ENCODE peak calls at places on chromosome 2, in four cellular contexts. F is IMR-90, S is GM12878, E is K562. Z is an unnamed sample.
A peak's percentile ranks its signal among the peaks of the same experiment; 100 is the strongest.

GRCh38 chr2:218010838-218011616 is 8.2 kb upstream of the TNS1 start:
- DNase-seq in F (no peak), S (no peak), E (no peak), Z (no peak)

GRCh38 chr2:47651296-47651695 is 131.6 kb upstream of the MSH6 start:
- DNase-seq in F (no peak), S (no peak), E (no peak), Z (no peak)

GRCh38 chr2:190599073-190599472 is 49.8 kb upstream of the NAB1 start:
- DNase-seq in F (no peak), S (no peak), E (no peak), Z (no peak)

GRCh38 chr2:209938906-209939305 is 63.5 kb upstream of the RPE start:
- DNase-seq in F (no peak), S (no peak), E (no peak), Z (no peak)

GRCh38 chr2:40038646-40039045 is 259.6 kb upstream of the THUMPD2 start:
- DNase-seq in F (peak; percentile 54), S (no peak), E (no peak), Z (no peak)

GRCh38 chr2:24382363-24383021 is 22.2 kb upstream of the ITSN2 start:
- DNase-seq in F (peak; percentile 65), S (no peak), E (peak; percentile 77), Z (peak; percentile 79)

GRCh38 chr2:14524041-14524802 is 108.3 kb upstream of the LRATD1 start:
- DNase-seq in F (peak; percentile 89), S (no peak), E (no peak), Z (no peak)

GRCh38 chr2:23375448-23375847 is 9.5 kb upstream of the KLHL29 start:
- DNase-seq in F (peak; percentile 24), S (no peak), E (peak; percentile 45), Z (peak; percentile 58)

GRCh38 chr2:61335226-61335625 is 135.7 kb downstream of the USP34 start:
- DNase-seq in F (no peak), S (no peak), E (no peak), Z (no peak)

GRCh38 chr2:114464961-114465706 is 22.7 kb downstream of the DPP10 start:
- DNase-seq in F (no peak), S (no peak), E (no peak), Z (no peak)

GRCh38 chr2:66507673-66508127 is 72.8 kb downstream of the MEIS1 start:
- DNase-seq in F (no peak), S (no peak), E (no peak), Z (no peak)

DNA sequence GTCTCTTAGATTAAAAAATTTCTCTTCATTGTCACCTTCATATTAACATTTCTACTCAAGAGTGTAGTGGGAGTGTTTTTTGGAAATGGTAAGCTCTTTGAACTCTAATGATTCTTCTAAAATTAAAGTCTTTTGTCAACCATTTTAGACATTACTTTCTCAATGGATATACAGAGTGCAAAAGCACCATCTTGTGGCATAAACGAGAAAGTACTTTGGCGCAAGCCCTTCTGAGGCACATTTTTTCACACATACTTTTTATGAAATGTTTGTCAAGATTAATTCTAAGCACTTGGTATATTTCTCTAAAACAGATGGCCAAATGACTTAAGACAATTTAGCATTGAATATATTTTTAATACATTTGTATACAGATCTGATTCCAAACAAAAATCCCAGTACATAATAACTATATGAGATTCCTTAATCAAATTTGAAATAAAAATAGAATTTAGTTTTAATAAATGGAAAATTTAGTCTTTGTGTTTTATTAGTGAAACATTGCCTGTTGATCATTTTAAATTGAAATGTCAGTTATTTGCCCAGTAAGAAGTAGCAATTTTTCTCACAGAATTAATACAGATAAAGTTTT is 63.3 kb upstream of the GALNT5 start:
- DNase-seq in F (peak; percentile 72), S (no peak), E (peak; percentile 62), Z (peak; percentile 20)
- TF ChIP-seq RCOR1 in F (no peak), S (no peak), E (no peak), Z (no peak)

DNA sequence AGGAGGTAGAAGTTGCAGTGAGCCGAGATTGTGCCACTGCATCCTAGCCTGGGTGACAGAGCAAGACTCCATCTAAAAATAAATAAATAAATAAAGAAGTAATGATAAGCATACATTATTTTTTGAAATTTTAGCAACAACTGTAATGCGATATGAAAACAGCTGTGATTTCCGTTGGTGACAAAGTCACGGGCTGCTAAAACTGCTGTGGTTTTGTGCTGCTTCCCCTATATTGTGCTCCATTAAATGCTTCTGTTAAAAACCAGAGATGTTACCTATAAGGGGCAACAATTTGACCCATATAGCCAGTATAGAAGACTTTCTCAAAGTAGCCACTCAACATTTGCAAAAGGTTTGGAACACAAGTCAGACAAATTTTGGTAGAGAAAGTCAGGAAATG is 8.3 kb downstream of the TRIM54 start:
- DNase-seq in F (no peak), S (no peak), E (no peak), Z (no peak)
- TF ChIP-seq ELK1 in F (no peak), S (no peak), E (no peak), Z (no peak)

GRCh38 chr2:230795856-230796255 is 68.9 kb upstream of the ITM2C start:
- DNase-seq in F (no peak), S (no peak), E (no peak), Z (no peak)
- H3K27ac ChIP-seq in F (peak overlapping the region; percentile 82), S (no peak overlapping the region), E (no peak overlapping the region), Z (no peak overlapping the region)

GRCh38 chr2:65383571-65384488 is 48.6 kb downstream of the SPRED2 start:
- DNase-seq in F (peak; percentile 56), S (no peak), E (no peak), Z (no peak)

GRCh38 chr2:65380243-65380642 is 52.2 kb downstream of the SPRED2 start:
- DNase-seq in F (no peak), S (no peak), E (no peak), Z (no peak)

GRCh38 chr2:65382323-65382722 is 50.1 kb downstream of the SPRED2 start:
- DNase-seq in F (no peak), S (no peak), E (no peak), Z (no peak)

GRCh38 chr2:65381607-65382032 is 50.8 kb downstream of the SPRED2 start:
- DNase-seq in F (no peak), S (no peak), E (no peak), Z (no peak)

GRCh38 chr2:65382776-65383357 is 49.5 kb downstream of the SPRED2 start:
- DNase-seq in F (peak; percentile 98), S (no peak), E (peak; percentile 87), Z (peak; percentile 44)
- TF ChIP-seq RCOR1 in F (peak; percentile 77), S (no peak), E (peak; percentile 73), Z (no peak)

GRCh38 chr2:41906325-41906700 is 141.5 kb upstream of the PKDCC start:
- DNase-seq in F (peak; percentile 88), S (no peak), E (no peak), Z (no peak)

GRCh38 chr2:41907716-41908328 is 140.0 kb upstream of the PKDCC start:
- DNase-seq in F (peak; percentile 16), S (no peak), E (peak; percentile 54), Z (no peak)

GRCh38 chr2:41908349-41908748 is 139.5 kb upstream of the PKDCC start:
- DNase-seq in F (no peak), S (no peak), E (no peak), Z (no peak)

GRCh38 chr2:41905597-41906324 is 142.1 kb upstream of the PKDCC start:
- DNase-seq in F (no peak), S (no peak), E (no peak), Z (no peak)

DNA sequence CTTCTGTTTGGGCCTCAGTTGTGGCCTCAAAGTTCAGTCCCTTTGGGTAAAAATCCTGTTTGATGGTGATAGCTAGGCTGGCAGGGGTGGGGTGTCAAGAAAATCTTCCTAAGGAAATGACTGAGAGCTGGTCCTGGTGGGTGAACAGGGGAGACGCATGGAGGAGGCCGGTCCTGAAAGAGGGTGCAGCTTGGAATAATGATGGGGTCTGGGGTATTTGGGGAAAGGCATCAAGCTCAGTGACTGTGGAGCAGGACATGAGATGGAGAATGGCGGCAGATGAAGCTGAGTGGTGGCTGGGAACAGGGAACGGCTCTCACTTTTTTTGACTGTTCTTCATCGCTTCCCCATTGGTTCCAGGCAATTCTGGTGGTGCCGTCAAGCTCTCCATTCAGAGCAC is 140.7 kb upstream of the PKDCC start:
- DNase-seq in F (no peak), S (no peak), E (no peak), Z (no peak)
- TF ChIP-seq ELK1 in F (no peak), S (no peak), E (no peak), Z (no peak)

GRCh38 chr2:50546790-50547189 is 485.1 kb downstream of the NRXN1 start:
- DNase-seq in F (peak; percentile 36), S (no peak), E (no peak), Z (no peak)

GRCh38 chr2:50551018-50551726 is 480.8 kb downstream of the NRXN1 start:
- DNase-seq in F (no peak), S (no peak), E (no peak), Z (no peak)

GRCh38 chr2:50547521-50547920 is 484.4 kb downstream of the NRXN1 start:
- DNase-seq in F (peak; percentile 82), S (no peak), E (no peak), Z (no peak)

GRCh38 chr2:50556934-50557575 is 474.9 kb downstream of the NRXN1 start:
- DNase-seq in F (peak; percentile 90), S (no peak), E (no peak), Z (no peak)

DNA sequence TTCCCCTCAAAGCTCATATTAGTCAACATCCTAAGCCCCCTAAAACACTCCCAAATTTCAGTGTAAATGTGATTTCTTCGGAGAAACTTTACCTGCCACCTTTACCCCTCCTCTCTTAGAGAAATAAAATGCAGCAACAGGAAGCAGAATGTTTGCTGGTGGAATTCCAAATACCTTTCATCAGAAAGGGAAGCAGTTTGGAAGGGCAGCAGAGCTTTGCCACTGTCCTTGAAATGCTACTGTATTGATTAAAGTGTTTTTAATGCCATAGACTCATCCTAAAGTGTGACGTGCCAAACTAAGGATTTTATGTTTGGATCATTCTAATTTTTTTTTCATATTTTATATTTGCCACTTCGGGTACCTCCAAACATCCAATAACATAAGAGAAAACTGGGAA is 480.1 kb downstream of the NRXN1 start:
- DNase-seq in F (no peak), S (no peak), E (no peak), Z (no peak)
- H3K27ac ChIP-seq in F (no peak overlapping the region), S (no peak overlapping the region), E (no peak overlapping the region), Z (no peak overlapping the region)

GRCh38 chr2:240812721-240813120 is 7.3 kb downstream of the KIF1A start:
- DNase-seq in F (no peak), S (no peak), E (no peak), Z (no peak)

GRCh38 chr2:240811346-240812300 is 8.4 kb downstream of the KIF1A start:
- DNase-seq in F (no peak), S (no peak), E (no peak), Z (no peak)

GRCh38 chr2:240812301-240812680 is 7.7 kb downstream of the KIF1A start:
- DNase-seq in F (no peak), S (no peak), E (no peak), Z (no peak)

GRCh38 chr2:240814280-240814679 is 5.7 kb downstream of the KIF1A start:
- DNase-seq in F (no peak), S (no peak), E (no peak), Z (no peak)

DNA sequence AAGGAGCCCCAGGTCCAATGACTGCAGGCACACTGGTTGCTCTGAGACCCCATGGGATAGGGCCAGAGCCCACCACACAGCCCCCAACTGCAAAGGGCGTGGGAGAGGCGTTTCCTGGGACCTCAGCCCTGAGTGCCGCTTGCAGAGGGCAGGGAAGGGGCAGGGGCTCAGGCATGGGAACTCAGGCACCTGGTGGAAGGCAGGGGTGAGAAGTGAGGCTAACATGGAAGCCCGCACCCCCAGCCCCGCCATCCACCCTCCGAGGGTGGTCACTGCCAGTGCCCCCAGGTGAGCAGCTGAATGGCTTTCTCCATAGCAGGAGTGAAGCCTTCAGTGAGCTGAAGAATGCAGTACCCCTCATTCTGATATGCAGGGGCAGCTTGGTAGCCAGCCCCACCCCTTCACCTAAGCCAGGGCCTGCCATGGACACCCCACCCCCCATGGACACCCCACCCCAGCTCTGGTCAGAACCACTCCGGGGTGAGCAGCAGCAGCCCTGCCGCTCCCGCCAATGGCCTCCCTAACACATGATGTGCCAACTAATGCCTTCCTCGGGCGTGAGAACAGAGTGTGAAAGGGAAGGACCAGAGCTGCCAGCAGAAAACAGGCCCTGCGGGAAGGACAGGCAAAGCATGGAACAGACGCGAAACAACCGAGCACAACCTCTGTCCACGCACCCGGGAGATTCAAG is 6.6 kb downstream of the KIF1A start:
- DNase-seq in F (no peak), S (no peak), E (no peak), Z (no peak)
- TF ChIP-seq RCOR1 in F (no peak), S (no peak), E (no peak), Z (no peak)